ENCODE peak calls at places on chromosome 16, in seven cellular contexts. I, O, F, R, V, Q and W are unnamed samples.
A peak's percentile ranks its signal among the peaks of the same experiment; 100 is the strongest.

GRCh38 chr16:56807011-56807675 is 57.9 kb upstream of the SLC12A3 start:
- DNase-seq in R (no peak), V (peak; percentile 58), I (no peak), F (no peak), O (no peak), Q (no peak), W (no peak)

GRCh38 chr16:77169650-77170236 is 21.2 kb upstream of the MON1B start:
- DNase-seq in R (peak; percentile 80), Q (peak; percentile 60), V (peak; percentile 47), F (peak; percentile 23), I (no peak), O (no peak), W (peak; percentile 32)

GRCh38 chr16:9109255-9109654 is 17.8 kb downstream of the HAPSTR1 start:
- DNase-seq in V (no peak), I (no peak), Q (no peak), O (no peak), R (no peak), F (no peak), W (no peak)

GRCh38 chr16:53542283-53542682 is 39.3 kb upstream of the AKTIP start:
- DNase-seq in R (no peak), O (no peak), V (no peak), I (no peak), Q (no peak), F (peak; percentile 19), W (peak; percentile 25)

GRCh38 chr16:2085669-2086068 is 37.9 kb downstream of the TSC2 start:
- DNase-seq in O (no peak), I (no peak), Q (no peak), F (no peak), V (no peak), R (no peak), W (no peak)

GRCh38 chr16:79599837-79600635 is 501 bp downstream of the MAF start:
- DNase-seq in F (no peak), V (peak; percentile 73), O (peak; percentile 87), R (peak; percentile 69), I (no peak), Q (peak; percentile 63), W (peak; percentile 43)

GRCh38 chr16:82735696-82736095 is 108.9 kb downstream of the CDH13 start:
- DNase-seq in I (no peak), R (no peak), O (no peak), F (no peak), Q (no peak), V (peak; percentile 13), W (no peak)

GRCh38 chr16:56669005-56669839 is at the start of gene MT1H:
- DNase-seq in V (no peak), Q (peak; percentile 81), R (no peak), I (no peak), F (peak; percentile 32), O (no peak), W (peak; percentile 66)

GRCh38 chr16:54283735-54284318 is 2.8 kb downstream of the IRX3 start:
- DNase-seq in O (peak; percentile 59), V (no peak), F (no peak), Q (no peak), R (no peak), I (no peak), W (no peak)

GRCh38 chr16:12471383-12471782 is 332.3 kb downstream of the CPPED1 start:
- DNase-seq in I (no peak), V (no peak), Q (no peak), F (no peak), R (no peak), O (no peak), W (no peak)

GRCh38 chr16:57084257-57084770 is 8.1 kb upstream of the CPNE2 start:
- DNase-seq in I (peak; percentile 83), R (peak; percentile 81), F (peak; percentile 72), V (peak; percentile 71), O (peak; percentile 75), Q (peak; percentile 68), W (peak; percentile 73)

GRCh38 chr16:85642762-85643281 is 29.7 kb downstream of the GSE1 start:
- DNase-seq in Q (no peak), R (no peak), I (no peak), F (no peak), V (no peak), O (no peak), W (no peak)

GRCh38 chr16:70747703-70748631 is 53.0 kb downstream of the VAC14 start:
- DNase-seq in R (no peak), V (peak; percentile 46), F (no peak), Q (no peak), O (no peak), I (no peak), W (no peak)

GRCh38 chr16:55976815-55977214 is 101.6 kb upstream of the CES5A start:
- DNase-seq in V (no peak), I (no peak), F (no peak), O (no peak), R (no peak), Q (no peak), W (no peak)

GRCh38 chr16:20075243-20075642 is 1.6 kb upstream of the GPR139 start:
- DNase-seq in O (no peak), F (no peak), V (no peak), R (no peak), I (no peak), Q (no peak), W (no peak)

GRCh38 chr16:31484491-31485171 is 1.7 kb downstream of the SLC5A2 start:
- DNase-seq in F (peak; percentile 78), V (no peak), Q (peak; percentile 45), O (no peak), R (no peak), I (no peak), W (peak; percentile 55)

GRCh38 chr16:27236635-27237228 is 31.8 kb downstream of the NSMCE1 start:
- DNase-seq in O (no peak), V (no peak), F (no peak), Q (no peak), R (no peak), I (no peak), W (no peak)

GRCh38 chr16:73176577-73177013 is 128.7 kb upstream of the ZFHX3 start:
- DNase-seq in Q (no peak), F (no peak), V (peak; percentile 96), O (no peak), I (no peak), R (no peak), W (peak; percentile 42)

GRCh38 chr16:12798846-12799245 is 4.8 kb downstream of the CPPED1 start:
- DNase-seq in I (no peak), Q (no peak), R (no peak), O (no peak), V (no peak), F (no peak), W (no peak)

GRCh38 chr16:2952679-2953078 is 11.4 kb upstream of the KREMEN2 start:
- DNase-seq in Q (no peak), R (no peak), F (no peak), I (no peak), O (peak; percentile 28), V (no peak), W (no peak)

GRCh38 chr16:12988071-12988470 is 86.7 kb downstream of the SHISA9 start:
- DNase-seq in O (no peak), I (no peak), F (no peak), Q (no peak), V (no peak), R (no peak), W (no peak)

GRCh38 chr16:53100889-53101288 is 46.1 kb downstream of the CHD9 start:
- DNase-seq in O (no peak), R (no peak), V (no peak), I (no peak), F (no peak), Q (no peak), W (no peak)

GRCh38 chr16:80931985-80932720 is 74.5 kb downstream of the CMC2 start:
- DNase-seq in V (peak; percentile 50), I (no peak), R (peak; percentile 86), Q (peak; percentile 71), F (peak; percentile 41), O (peak; percentile 90), W (peak; percentile 52)

GRCh38 chr16:26623442-26623841 is 443.3 kb upstream of the C16orf82 start:
- DNase-seq in O (no peak), F (no peak), V (no peak), R (no peak), Q (no peak), I (no peak), W (no peak)

GRCh38 chr16:30033270-30033669 is 2.2 kb upstream of the TLCD3B start:
- DNase-seq in I (no peak), R (no peak), V (no peak), O (no peak), F (no peak), Q (no peak), W (no peak)

GRCh38 chr16:66427871-66428681 is 981 bp downstream of the BEAN1 start:
- DNase-seq in I (peak; percentile 2), Q (no peak), R (no peak), V (no peak), O (no peak), F (no peak), W (no peak)
- H3K27me3 ChIP-seq in I (peaks cover 13% of the 10 kb centered on the region), Q (no peaks in the 10 kb centered on the region), R (no peaks in the 10 kb centered on the region), V (peaks cover 50% of the 10 kb centered on the region), O (no peaks in the 10 kb centered on the region), F (peaks cover 88% of the 10 kb centered on the region), W (peaks cover 12% of the 10 kb centered on the region)

GRCh38 chr16:49491736-49492089 is 118.1 kb downstream of the C16orf78 start:
- DNase-seq in I (no peak), O (peak; percentile 56), Q (peak; percentile 45), F (peak; percentile 23), R (peak; percentile 42), V (no peak), W (no peak)
- H3K4me3 ChIP-seq in I (no peak overlapping the region), O (peak overlapping the region; percentile 47), Q (no peak overlapping the region), F (no peak overlapping the region), R (peak overlapping the region; percentile 15), V (no peak overlapping the region), W (no peak overlapping the region)

DNA sequence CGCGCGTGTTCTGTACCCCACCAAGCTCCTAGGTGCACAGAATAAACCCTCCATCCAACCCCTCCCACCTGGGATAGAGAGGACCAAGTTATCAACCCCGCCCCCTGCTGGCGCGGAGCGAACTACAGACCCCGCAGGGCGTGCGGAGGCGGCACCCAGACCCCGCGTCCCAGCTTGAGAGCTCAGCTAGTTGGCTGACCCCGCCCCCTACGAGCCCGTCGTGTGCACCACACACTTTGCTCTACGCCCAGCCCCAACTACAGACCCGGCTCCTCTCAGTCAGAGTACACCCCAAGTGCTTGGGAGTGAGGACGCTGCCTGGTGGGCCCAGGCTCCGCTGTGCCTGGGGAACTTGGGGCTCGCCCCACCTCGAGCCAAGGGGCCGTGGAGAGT is 1.5 kb downstream of the GRIN2A start:
- DNase-seq in F (no peak), O (no peak), V (no peak), I (no peak), R (peak; percentile 82), Q (peak; percentile 57), W (peak; percentile 6)
- H3K27me3 ChIP-seq in F (peaks cover 61% of the 10 kb centered on the region), O (no peaks in the 10 kb centered on the region), V (peaks cover 3% of the 10 kb centered on the region), I (no peaks in the 10 kb centered on the region), R (no peaks in the 10 kb centered on the region), Q (no peaks in the 10 kb centered on the region), W (peaks cover 28% of the 10 kb centered on the region)

GRCh38 chr16:65059421-65059980 is 62.4 kb downstream of the CDH11 start:
- DNase-seq in I (no peak), F (no peak), V (no peak), O (no peak), R (peak; percentile 80), Q (peak; percentile 22), W (peak; percentile 2)
- H3K4me3 ChIP-seq in I (no peak overlapping the region), F (no peak overlapping the region), V (no peak overlapping the region), O (no peak overlapping the region), R (no peak overlapping the region), Q (no peak overlapping the region), W (no peak overlapping the region)